ENCODE peak calls at places on chromosomes 7 and 10, in nine cellular contexts. A, O, Q, W, S, T, B, C and F are unnamed samples.

GRCh38 chr7:32047075-32047474 is 23.1 kb downstream of the PDE1C start:
- DNase-seq in A (no peak), O (no peak), Q (no peak), W (peak; percentile 51), S (no peak), T (no peak), B (no peak), C (no peak), F (no peak)

GRCh38 chr7:65475734-65476319 is 102.2 kb downstream of the ZNF92 start:
- DNase-seq in A (no peak), O (no peak), Q (no peak), W (no peak), S (no peak), T (no peak), B (no peak), C (peak; percentile 11), F (peak; percentile 62)

GRCh38 chr7:31043035-31043434 is 9.1 kb upstream of the ADCYAP1R1 start:
- DNase-seq in A (no peak), O (no peak), Q (no peak), W (no peak), S (no peak), T (peak; percentile 67), B (no peak), C (no peak), F (no peak)

GRCh38 chr10:68542046-68542445 is 14.7 kb upstream of the SLC25A16 start:
- DNase-seq in A (no peak), O (no peak), Q (peak; percentile 29), W (no peak), S (no peak), T (no peak), B (no peak), C (no peak), F (no peak)

GRCh38 chr7:88324699-88325098 is 18.0 kb upstream of the STEAP4 start:
- DNase-seq in A (no peak), O (no peak), Q (no peak), W (no peak), S (no peak), T (no peak), B (no peak), C (no peak), F (no peak)

GRCh38 chr10:131427253-131427652 is 115.7 kb upstream of the TCERG1L start:
- DNase-seq in A (no peak), O (no peak), Q (no peak), W (no peak), S (no peak), T (no peak), B (no peak), C (no peak), F (no peak)

GRCh38 chr7:45921699-45922519 is 837 bp upstream of the IGFBP3 start:
- DNase-seq in A (no peak), O (no peak), Q (peak; percentile 74), W (peak; percentile 85), S (no peak), T (peak; percentile 62), B (peak; percentile 69), C (no peak), F (no peak)

GRCh38 chr10:85784792-85785191 is 581.8 kb downstream of the GRID1 start:
- DNase-seq in A (no peak), O (no peak), Q (no peak), W (no peak), S (no peak), T (no peak), B (no peak), C (no peak), F (no peak)

GRCh38 chr7:1458676-1459511 is at the start of gene MICALL2:
- DNase-seq in A (peak; percentile 87), O (no peak), Q (peak; percentile 100), W (peak; percentile 67), S (peak; percentile 53), T (peak; percentile 95), B (peak; percentile 81), C (no peak), F (peak; percentile 79)

GRCh38 chr7:133912916-133913697 is 214.0 kb upstream of the LRGUK start:
- DNase-seq in A (no peak), O (no peak), Q (no peak), W (no peak), S (no peak), T (no peak), B (no peak), C (no peak), F (no peak)

GRCh38 chr10:25072786-25073185 is 56.4 kb downstream of the THNSL1 start:
- DNase-seq in A (no peak), O (no peak), Q (no peak), W (no peak), S (no peak), T (no peak), B (no peak), C (no peak), F (no peak)

GRCh38 chr7:122256036-122256805 is 48.3 kb downstream of the FEZF1 start:
- DNase-seq in A (no peak), O (no peak), Q (no peak), W (no peak), S (no peak), T (no peak), B (no peak), C (no peak), F (no peak)

GRCh38 chr10:98446656-98447221 is at the start of gene HPS1:
- DNase-seq in A (peak; percentile 82), O (no peak), Q (peak; percentile 82), W (peak; percentile 73), S (peak; percentile 45), T (peak; percentile 82), B (peak; percentile 85), C (peak; percentile 87), F (peak; percentile 72)
- TF ChIP-seq POLR2A in A (no peak), O (peak; percentile 59), Q (peak; percentile 79), W (peak; percentile 82), S (peak; percentile 90), T (peak; percentile 81), B (peak; percentile 86), C (peak; percentile 86), F (peak; percentile 80)

GRCh38 chr10:110207805-110208613 is 604 bp downstream of the MXI1 start:
- DNase-seq in A (peak; percentile 37), O (no peak), Q (peak; percentile 29), W (peak; percentile 53), S (peak; percentile 10), T (peak; percentile 76), B (peak; percentile 69), C (no peak), F (no peak)

GRCh38 chr10:110205051-110205675 is 2.2 kb upstream of the MXI1 start:
- DNase-seq in A (no peak), O (no peak), Q (no peak), W (no peak), S (no peak), T (no peak), B (no peak), C (no peak), F (no peak)

GRCh38 chr10:110206988-110207804 is at the start of gene MXI1:
- DNase-seq in A (peak; percentile 84), O (peak; percentile 8), Q (peak; percentile 91), W (peak; percentile 92), S (peak; percentile 46), T (peak; percentile 91), B (peak; percentile 71), C (peak; percentile 40), F (no peak)

GRCh38 chr10:110200518-110200917 is 6.9 kb upstream of the MXI1 start:
- DNase-seq in A (no peak), O (no peak), Q (no peak), W (no peak), S (no peak), T (no peak), B (no peak), C (no peak), F (no peak)

GRCh38 chr10:110203500-110204455 is 3.6 kb upstream of the MXI1 start:
- DNase-seq in A (peak; percentile 56), O (no peak), Q (no peak), W (no peak), S (no peak), T (peak; percentile 25), B (no peak), C (no peak), F (no peak)
- TF ChIP-seq POLR2A in A (no peak), O (no peak), Q (no peak), W (no peak), S (no peak), T (no peak), B (no peak), C (no peak), F (no peak)

DNA sequence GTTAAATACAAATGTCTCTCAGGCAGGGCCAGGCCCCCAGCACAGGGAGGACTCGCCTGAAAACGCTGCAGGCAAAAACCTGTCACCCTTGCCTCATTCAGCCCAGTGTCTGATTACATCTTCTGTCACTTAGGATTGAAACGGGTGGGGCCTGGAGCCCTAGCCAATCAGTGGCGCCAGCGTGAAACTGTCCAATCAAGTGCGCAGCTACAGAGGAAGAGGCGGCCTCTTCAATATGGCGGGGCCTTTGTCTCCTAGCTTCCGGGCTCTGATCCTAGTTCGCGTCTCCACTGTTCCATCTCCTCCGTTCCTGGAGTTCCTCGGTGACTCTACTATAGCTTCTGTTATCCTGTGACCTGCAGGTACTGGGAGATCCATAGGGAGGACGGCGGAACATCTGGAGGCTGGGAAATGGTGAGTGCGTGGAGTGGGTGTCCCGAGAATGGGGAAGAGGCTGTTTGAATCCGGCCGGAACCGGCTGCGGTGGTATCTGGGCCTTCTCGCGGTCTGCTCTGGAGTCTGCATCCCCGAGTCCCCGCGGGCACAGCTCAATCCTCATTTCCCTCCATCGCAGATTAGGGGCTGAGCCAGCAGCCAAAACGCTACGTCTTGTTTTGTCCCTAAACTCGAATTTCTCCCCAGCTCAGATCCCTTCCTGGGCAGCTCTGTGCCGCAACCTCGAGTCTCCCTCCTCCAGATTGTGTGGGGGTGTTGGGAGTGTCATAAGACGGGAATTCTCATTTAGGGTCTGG is at the start of gene ZNF736:
- DNase-seq in A (peak; percentile 89), O (peak; percentile 48), Q (peak; percentile 75), W (no peak), S (peak; percentile 86), T (peak; percentile 97), B (peak; percentile 84), C (peak; percentile 61), F (peak; percentile 92)
- TF ChIP-seq POLR2A in A (no peak), O (no peak), Q (no peak), W (no peak), S (no peak), T (peak; percentile 79), B (peak; percentile 31), C (peak; percentile 92), F (peak; percentile 44)

DNA sequence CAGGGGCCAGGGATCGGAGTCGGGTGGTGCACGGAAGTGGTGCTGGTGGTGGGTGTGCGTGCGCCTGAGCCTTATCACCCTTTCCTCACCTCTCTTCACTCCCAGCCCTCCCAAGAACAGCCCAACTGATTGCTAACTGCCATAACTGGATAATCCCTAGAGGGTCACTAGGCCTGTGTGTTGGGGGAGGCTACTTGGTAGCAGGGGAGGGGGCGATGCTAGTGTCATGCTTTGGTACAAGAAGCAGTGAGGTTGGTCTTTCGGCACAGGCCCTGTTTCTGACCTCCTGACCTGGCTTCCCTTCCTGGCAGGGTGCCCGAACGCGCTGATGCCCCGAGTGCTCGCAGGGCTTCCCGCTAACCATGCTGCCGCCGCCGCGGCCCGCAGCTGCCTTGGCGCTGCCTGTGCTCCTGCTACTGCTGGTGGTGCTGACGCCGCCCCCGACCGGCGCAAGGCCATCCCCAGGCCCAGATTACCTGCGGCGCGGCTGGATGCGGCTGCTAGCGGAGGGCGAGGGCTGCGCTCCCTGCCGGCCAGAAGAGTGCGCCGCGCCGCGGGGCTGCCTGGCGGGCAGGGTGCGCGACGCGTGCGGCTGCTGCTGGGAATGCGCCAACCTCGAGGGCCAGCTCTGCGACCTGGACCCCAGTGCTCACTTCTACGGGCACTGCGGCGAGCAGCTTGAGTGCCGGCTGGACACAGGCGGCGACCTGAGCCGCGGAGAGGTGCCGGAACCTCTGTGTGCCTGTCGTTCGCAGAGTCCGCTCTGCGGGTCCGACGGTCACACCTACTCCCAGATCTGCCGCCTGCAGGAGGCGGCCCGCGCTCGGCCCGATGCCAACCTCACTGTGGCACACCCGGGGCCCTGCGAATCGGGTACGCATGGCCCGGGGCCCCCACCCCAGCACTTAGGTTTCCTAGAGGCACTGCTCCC is 707 bp downstream of the KAZALD1 start:
- DNase-seq in A (peak; percentile 76), O (no peak), Q (no peak), W (peak; percentile 75), S (no peak), T (peak; percentile 64), B (peak; percentile 47), C (peak; percentile 61), F (no peak)
- TF ChIP-seq POLR2A in A (no peak), O (no peak), Q (no peak), W (peak; percentile 46), S (no peak), T (no peak), B (no peak), C (no peak), F (no peak)